ENCODE peak calls at places on chromosomes 4 and X, in five cellular contexts. One of them, this sample, is unnamed. For H3K4me1, the result is how much of the 10 kb centered on the place peaks cover.

GRCh38 chr4:101853691-101854090 is 63.2 kb downstream of the BANK1 start:
- DNase-seq in HCT116: no peak
- DNase-seq in prostate gland: no peak
- DNase-seq in upper lobe of left lung: no peak
- DNase-seq in suprapubic skin: no peak
- DNase-seq in this sample: no peak

GRCh38 chr4:113635739-113636437 is 125.7 kb downstream of the CAMK2D start:
- DNase-seq in HCT116: no peak
- DNase-seq in prostate gland: no peak
- DNase-seq in upper lobe of left lung: no peak
- DNase-seq in suprapubic skin: no peak
- DNase-seq in this sample: no peak

GRCh38 chrX:24494544-24495113 is 29.5 kb downstream of the PDK3 start:
- DNase-seq in HCT116: no peak
- DNase-seq in prostate gland: peak
- DNase-seq in upper lobe of left lung: peak
- DNase-seq in suprapubic skin: no peak
- DNase-seq in this sample: peak

GRCh38 chr4:105092356-105092755 is 54.3 kb upstream of the TET2 start:
- DNase-seq in HCT116: no peak
- DNase-seq in prostate gland: peak
- DNase-seq in upper lobe of left lung: no peak
- DNase-seq in suprapubic skin: no peak
- DNase-seq in this sample: no peak

GRCh38 chrX:104104676-104105075 is 7.6 kb upstream of the ZCCHC18 start:
- DNase-seq in HCT116: no peak
- DNase-seq in prostate gland: no peak
- DNase-seq in upper lobe of left lung: no peak
- DNase-seq in suprapubic skin: no peak
- DNase-seq in this sample: no peak

GRCh38 chr4:75249739-75250138 is 264.5 kb downstream of the RCHY1 start:
- DNase-seq in HCT116: no peak
- DNase-seq in prostate gland: no peak
- DNase-seq in upper lobe of left lung: no peak
- DNase-seq in suprapubic skin: no peak
- DNase-seq in this sample: no peak

GRCh38 chrX:1657367-1658082 is 42.7 kb downstream of the ASMT start:
- DNase-seq in HCT116: no peak
- DNase-seq in prostate gland: no peak
- DNase-seq in upper lobe of left lung: peak
- DNase-seq in suprapubic skin: no peak
- DNase-seq in this sample: no peak

GRCh38 chrX:111460612-111461011 is 48.6 kb upstream of the DCX start:
- DNase-seq in HCT116: no peak
- DNase-seq in prostate gland: no peak
- DNase-seq in upper lobe of left lung: no peak
- DNase-seq in suprapubic skin: no peak
- DNase-seq in this sample: no peak

GRCh38 chrX:2371026-2371778 is 129.6 kb downstream of the DHRSX start:
- DNase-seq in HCT116: no peak
- DNase-seq in prostate gland: no peak
- DNase-seq in upper lobe of left lung: no peak
- DNase-seq in suprapubic skin: no peak
- DNase-seq in this sample: no peak

GRCh38 chrX:151922692-151923091 is 10.0 kb downstream of the MAGEA4 start:
- DNase-seq in HCT116: no peak
- DNase-seq in prostate gland: no peak
- DNase-seq in upper lobe of left lung: no peak
- DNase-seq in suprapubic skin: no peak
- DNase-seq in this sample: no peak

GRCh38 chr4:188463909-188464308 is 324.7 kb downstream of the TRIML1 start:
- DNase-seq in HCT116: no peak
- DNase-seq in prostate gland: no peak
- DNase-seq in upper lobe of left lung: no peak
- DNase-seq in suprapubic skin: no peak
- DNase-seq in this sample: no peak

GRCh38 chrX:84189125-84189524 is 1.1 kb upstream of the RPS6KA6 start:
- DNase-seq in HCT116: no peak
- DNase-seq in prostate gland: no peak
- DNase-seq in upper lobe of left lung: no peak
- DNase-seq in suprapubic skin: no peak
- DNase-seq in this sample: no peak

DNA sequence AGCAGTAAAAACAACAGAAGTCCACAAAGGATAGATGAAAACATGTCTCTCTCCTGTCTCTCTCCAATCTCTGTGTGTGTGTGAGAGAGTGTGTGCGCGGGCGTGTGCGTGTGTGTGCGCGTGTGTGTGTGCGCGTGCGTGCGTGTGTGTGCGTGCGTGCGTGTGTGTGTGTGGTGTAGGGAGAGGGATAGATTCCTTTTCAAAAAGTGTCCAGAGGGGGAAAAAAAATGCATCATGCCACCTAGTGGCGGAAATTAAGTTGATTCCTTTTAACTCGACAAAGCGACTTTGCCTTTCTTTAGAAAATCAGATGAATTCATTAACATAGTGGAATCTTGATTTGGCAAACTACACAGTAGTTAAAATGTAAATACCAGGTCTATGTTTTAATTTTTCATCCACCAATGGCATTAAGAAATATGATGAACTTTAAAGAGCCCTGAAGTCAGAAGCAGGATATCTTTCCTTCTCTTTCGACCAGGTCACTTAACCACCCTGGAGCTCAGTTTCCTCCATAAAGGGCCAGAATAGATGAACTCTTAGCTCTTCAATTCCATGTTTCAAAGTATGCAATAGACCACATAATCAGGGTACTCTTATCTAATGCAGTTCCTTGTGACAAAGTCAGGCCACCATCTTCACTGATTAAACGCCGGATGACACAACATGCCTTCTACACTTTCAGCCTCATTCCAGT is 162.9 kb downstream of the FBXO8 start:
- DNase-seq in HCT116: peak
- DNase-seq in prostate gland: no peak
- DNase-seq in upper lobe of left lung: no peak
- DNase-seq in suprapubic skin: no peak
- DNase-seq in this sample: peak
- TF ChIP-seq POLR2AphosphoS5 in HCT116: no peak
- TF ChIP-seq POLR2AphosphoS5 in prostate gland: no peak
- TF ChIP-seq POLR2AphosphoS5 in upper lobe of left lung: no peak
- TF ChIP-seq POLR2AphosphoS5 in suprapubic skin: no peak
- TF ChIP-seq POLR2AphosphoS5 in this sample: peak

DNA sequence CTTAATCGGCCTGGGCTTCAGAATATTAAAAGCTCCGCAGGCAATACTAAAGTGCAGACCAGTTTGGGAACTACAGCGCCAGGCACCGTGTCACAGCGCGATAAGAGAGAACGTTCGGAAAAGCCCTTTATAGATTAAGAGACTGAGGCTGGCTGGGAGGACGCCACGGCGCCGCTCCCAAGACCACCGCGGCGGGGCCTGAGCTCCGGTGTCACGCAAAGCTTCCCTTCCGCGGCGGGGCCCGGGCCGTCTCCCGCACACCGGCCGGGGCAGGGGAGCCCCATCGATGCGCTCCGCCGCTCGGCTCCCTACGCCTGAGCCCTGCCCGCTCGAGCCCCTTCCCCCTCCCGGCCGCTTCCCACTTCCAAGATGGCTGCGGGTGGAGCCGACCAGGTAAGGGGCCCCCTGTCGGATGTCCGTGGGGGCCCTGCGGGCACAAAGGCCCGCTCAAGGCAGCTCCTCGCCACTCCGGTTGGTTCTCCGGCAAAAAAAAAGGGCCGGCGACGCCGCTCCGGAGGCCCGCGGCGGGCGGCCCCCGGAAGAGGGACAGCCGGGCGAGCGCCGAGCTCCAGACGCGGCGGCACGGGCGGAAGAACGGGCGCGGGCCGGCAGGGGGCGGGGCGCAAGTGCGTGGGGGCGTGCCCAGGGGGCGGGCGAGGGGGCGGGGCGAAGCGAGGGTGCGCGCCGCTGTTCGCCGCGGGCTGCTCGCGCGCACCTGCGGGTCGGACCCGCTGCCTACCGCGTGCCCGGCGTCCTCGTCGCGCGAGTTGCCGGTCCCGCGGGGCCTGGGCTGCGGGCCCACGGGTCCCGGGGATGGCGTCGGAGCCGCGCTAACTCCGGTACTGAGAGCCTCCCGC is at the start of gene TBC1D14:
- DNase-seq in HCT116: peak
- DNase-seq in prostate gland: peak
- DNase-seq in upper lobe of left lung: peak
- DNase-seq in suprapubic skin: peak
- DNase-seq in this sample: peak
- TF ChIP-seq POLR2A in HCT116: peak
- TF ChIP-seq POLR2A in prostate gland: peak
- TF ChIP-seq POLR2A in upper lobe of left lung: peak
- TF ChIP-seq POLR2A in suprapubic skin: no peak
- TF ChIP-seq POLR2A in this sample: no peak

DNA sequence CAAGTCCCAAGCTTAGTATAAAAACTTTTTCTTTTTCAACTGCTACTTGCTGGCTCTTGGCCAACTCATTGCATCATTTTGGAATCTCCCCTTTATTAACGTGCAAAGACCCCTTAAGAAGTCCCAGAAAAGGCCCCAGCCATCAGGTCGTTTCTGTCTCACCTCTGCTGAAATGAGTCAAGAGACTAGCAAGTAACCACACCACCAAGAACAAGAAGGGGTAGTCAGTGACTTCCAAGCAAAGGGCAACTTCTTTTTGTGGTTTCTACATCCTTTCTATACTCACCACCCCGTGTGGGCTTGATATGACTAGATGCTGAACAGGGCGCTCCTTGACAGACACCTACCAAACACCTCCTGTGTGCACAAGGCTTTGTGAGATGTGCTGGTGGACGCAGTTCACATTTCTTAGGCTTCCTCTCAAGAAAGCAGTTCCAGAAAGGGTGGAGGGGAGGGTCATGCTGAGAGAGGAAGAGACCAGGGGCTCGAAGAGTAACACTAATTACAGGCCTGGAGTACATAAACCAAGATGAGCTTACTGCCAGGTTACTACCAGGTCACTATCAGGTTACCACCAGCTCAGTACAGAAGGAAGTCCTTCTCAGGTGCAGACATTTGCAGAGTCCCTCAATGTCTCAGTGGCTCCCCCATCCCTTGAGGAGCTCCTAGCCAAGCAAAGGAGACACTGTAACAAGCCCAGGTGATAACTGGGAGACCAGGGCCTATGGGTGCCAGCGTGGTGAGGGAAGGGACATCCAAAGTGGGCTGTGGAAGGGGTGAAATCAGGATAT is 19.3 kb downstream of the JAKMIP1 start:
- DNase-seq in HCT116: no peak
- DNase-seq in prostate gland: no peak
- DNase-seq in upper lobe of left lung: no peak
- DNase-seq in suprapubic skin: no peak
- DNase-seq in this sample: no peak
- H3K4me1 ChIP-seq in HCT116: under half
- H3K4me1 ChIP-seq in prostate gland: under half
- H3K4me1 ChIP-seq in upper lobe of left lung: under half
- H3K4me1 ChIP-seq in suprapubic skin: under half
- H3K4me1 ChIP-seq in this sample: under half

GRCh38 chr4:153257966-153258365 is 53.7 kb downstream of the TRIM2 start:
- DNase-seq in HCT116: no peak
- DNase-seq in prostate gland: no peak
- DNase-seq in upper lobe of left lung: no peak
- DNase-seq in suprapubic skin: no peak
- DNase-seq in this sample: no peak

GRCh38 chr4:153258750-153259149 is 54.5 kb downstream of the TRIM2 start:
- DNase-seq in HCT116: no peak
- DNase-seq in prostate gland: no peak
- DNase-seq in upper lobe of left lung: no peak
- DNase-seq in suprapubic skin: no peak
- DNase-seq in this sample: no peak

GRCh38 chr4:153255233-153255632 is 51.0 kb downstream of the TRIM2 start:
- DNase-seq in HCT116: no peak
- DNase-seq in prostate gland: no peak
- DNase-seq in upper lobe of left lung: no peak
- DNase-seq in suprapubic skin: no peak
- DNase-seq in this sample: no peak

GRCh38 chr4:153259679-153260078 is 55.4 kb downstream of the TRIM2 start:
- DNase-seq in HCT116: no peak
- DNase-seq in prostate gland: no peak
- DNase-seq in upper lobe of left lung: no peak
- DNase-seq in suprapubic skin: no peak
- DNase-seq in this sample: no peak

GRCh38 chr4:153257151-153257620 is 52.9 kb downstream of the TRIM2 start:
- DNase-seq in HCT116: no peak
- DNase-seq in prostate gland: no peak
- DNase-seq in upper lobe of left lung: no peak
- DNase-seq in suprapubic skin: no peak
- DNase-seq in this sample: no peak
- TF ChIP-seq POLR2AphosphoS5 in HCT116: no peak
- TF ChIP-seq POLR2AphosphoS5 in prostate gland: no peak
- TF ChIP-seq POLR2AphosphoS5 in upper lobe of left lung: no peak
- TF ChIP-seq POLR2AphosphoS5 in suprapubic skin: no peak
- TF ChIP-seq POLR2AphosphoS5 in this sample: peak

DNA sequence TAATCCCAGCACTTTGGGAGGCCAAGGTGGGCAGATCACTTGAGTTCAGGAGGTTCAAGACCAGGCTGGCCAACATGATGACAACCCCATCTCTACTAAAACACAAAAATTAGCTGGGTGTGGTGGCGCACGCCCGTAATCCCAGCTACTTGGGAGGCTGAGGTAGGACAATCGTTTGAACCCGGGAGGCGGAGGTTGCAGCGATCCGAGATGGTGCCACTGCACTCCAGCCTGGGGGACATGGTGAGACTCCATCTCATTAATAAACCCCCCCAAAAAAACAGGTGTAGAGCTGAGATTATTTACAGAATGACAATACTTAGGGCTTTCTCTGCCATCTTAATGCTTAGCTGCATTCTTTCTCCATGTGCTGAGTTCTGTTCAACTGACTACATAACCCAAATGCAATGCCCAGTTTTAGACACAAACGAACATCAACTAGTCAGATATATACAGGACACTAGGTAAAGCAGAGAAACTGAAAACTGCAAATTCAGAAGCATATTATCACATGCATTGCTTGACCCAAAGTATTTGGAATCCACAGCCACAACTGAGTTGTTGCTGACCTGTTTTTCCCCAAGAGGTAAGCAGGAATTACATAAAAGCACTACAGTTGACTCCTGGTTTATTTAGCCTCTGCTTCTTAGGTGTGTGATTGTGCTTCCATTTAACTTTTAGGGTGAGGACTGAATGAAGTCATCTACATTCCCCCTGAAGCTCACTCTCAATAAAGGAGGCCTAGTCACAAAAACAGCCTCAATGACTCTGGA is 12.1 kb downstream of the RBMX start:
- DNase-seq in HCT116: no peak
- DNase-seq in prostate gland: no peak
- DNase-seq in upper lobe of left lung: no peak
- DNase-seq in suprapubic skin: no peak
- DNase-seq in this sample: no peak
- TF ChIP-seq POLR2A in HCT116: no peak
- TF ChIP-seq POLR2A in prostate gland: no peak
- TF ChIP-seq POLR2A in upper lobe of left lung: no peak
- TF ChIP-seq POLR2A in suprapubic skin: no peak
- TF ChIP-seq POLR2A in this sample: no peak

DNA sequence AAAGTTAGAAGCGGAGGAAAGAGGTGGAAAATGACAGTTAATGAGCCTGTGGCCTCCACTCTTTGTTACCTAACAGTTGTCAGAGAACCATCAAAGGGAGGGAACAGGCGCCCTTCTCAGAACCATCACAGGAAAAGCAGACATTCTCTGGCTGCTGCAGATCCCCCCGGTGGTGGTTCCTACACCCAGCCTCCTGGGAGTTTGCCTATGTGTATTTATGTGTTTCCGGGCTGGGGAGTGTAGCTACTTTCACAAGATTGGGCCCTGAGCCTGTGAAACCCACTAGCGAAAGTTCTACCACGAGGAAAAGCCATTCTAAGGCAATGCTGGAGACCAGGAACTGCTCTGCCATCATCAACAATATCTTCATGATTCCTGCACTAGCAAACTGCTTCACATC is 52.7 kb upstream of the BCOR start:
- DNase-seq in HCT116: no peak
- DNase-seq in prostate gland: no peak
- DNase-seq in upper lobe of left lung: no peak
- DNase-seq in suprapubic skin: no peak
- DNase-seq in this sample: no peak
- H3K4me1 ChIP-seq in HCT116: under half
- H3K4me1 ChIP-seq in prostate gland: under half
- H3K4me1 ChIP-seq in upper lobe of left lung: under half
- H3K4me1 ChIP-seq in suprapubic skin: half or more
- H3K4me1 ChIP-seq in this sample: under half